ENCODE peak calls at places on chromosomes 11 and 22, in five cellular contexts. P, I, B, L and A are unnamed samples.

GRCh38 chr11:115644846-115645245 is 140.6 kb upstream of the CADM1 start:
- DNase-seq in L (no peak), B (no peak), I (no peak), P (peak; percentile 65), A (no peak)

GRCh38 chr22:25668437-25668836 is 73.6 kb upstream of the MYO18B start:
- DNase-seq in B (no peak), P (peak; percentile 52), I (no peak), L (peak; percentile 74), A (no peak)

GRCh38 chr11:6505577-6506240 is 8.6 kb downstream of the DNHD1 start:
- DNase-seq in I (no peak), L (no peak), P (peak; percentile 75), B (peak; percentile 65), A (no peak)

GRCh38 chr11:128965485-128965884 is 22.8 kb upstream of the TP53AIP1 start:
- DNase-seq in P (no peak), B (no peak), I (no peak), L (no peak), A (no peak)

GRCh38 chr11:21561589-21561988 is 631.3 kb upstream of the ANO5 start:
- DNase-seq in I (no peak), L (no peak), P (no peak), B (no peak), A (no peak)

GRCh38 chr11:46352063-46352841 is 5.0 kb downstream of the DGKZ start:
- DNase-seq in L (peak; percentile 71), B (peak; percentile 71), P (no peak), I (peak; percentile 66), A (peak; percentile 86)

GRCh38 chr11:77084581-77085191 is 17.9 kb downstream of the CAPN5 start:
- DNase-seq in B (no peak), I (no peak), P (no peak), L (peak; percentile 48), A (no peak)

GRCh38 chr11:2453436-2453835 is 8.6 kb downstream of the KCNQ1 start:
- DNase-seq in I (no peak), P (no peak), B (no peak), L (no peak), A (no peak)

GRCh38 chr11:35066783-35067476 is 72.0 kb upstream of the CD44 start:
- DNase-seq in L (no peak), P (no peak), I (no peak), B (no peak), A (no peak)

GRCh38 chr11:132685174-132685611 is 847.1 kb downstream of the OPCML start:
- DNase-seq in B (no peak), I (no peak), P (peak; percentile 62), L (no peak), A (no peak)

GRCh38 chr11:94715225-94715624 is 52.9 kb upstream of the AMOTL1 start:
- DNase-seq in B (no peak), I (no peak), L (no peak), P (no peak), A (no peak)

GRCh38 chr11:79439430-79439892 is 1.4 kb downstream of the TENM4 start:
- DNase-seq in I (no peak), P (peak; percentile 59), L (peak; percentile 21), B (no peak), A (no peak)
- H3K4me3 ChIP-seq in I (peak overlapping the region; percentile 7), P (peak overlapping the region; percentile 57), L (peak overlapping the region; percentile 38), B (no peak overlapping the region), A (no peak overlapping the region)

GRCh38 chr11:133934096-133934495 is 22.7 kb downstream of the IGSF9B start:
- DNase-seq in L (no peak), P (no peak), B (no peak), I (no peak), A (no peak)
- TF ChIP-seq CTCF in L (no peak), P (no peak), B (no peak), I (no peak), A (no peak)

GRCh38 chr22:46585340-46586122 is 34.7 kb upstream of the GRAMD4 start:
- DNase-seq in B (no peak), I (no peak), P (no peak), L (no peak), A (no peak)

GRCh38 chr22:46582281-46582811 is 37.8 kb upstream of the GRAMD4 start:
- DNase-seq in L (no peak), P (no peak), B (no peak), I (no peak), A (no peak)

GRCh38 chr22:46586123-46586519 is 34.1 kb upstream of the GRAMD4 start:
- DNase-seq in B (no peak), L (no peak), P (no peak), I (no peak), A (no peak)

GRCh38 chr22:46583571-46583970 is 36.6 kb upstream of the GRAMD4 start:
- DNase-seq in L (no peak), I (no peak), B (no peak), P (no peak), A (peak; percentile 6)

GRCh38 chr22:46584081-46584903 is 35.9 kb upstream of the GRAMD4 start:
- DNase-seq in L (no peak), B (no peak), I (no peak), P (peak; percentile 48), A (no peak)
- H3K27ac ChIP-seq in L (no peak overlapping the region), B (no peak overlapping the region), I (no peak overlapping the region), P (no peak overlapping the region), A (no peak overlapping the region)

GRCh38 chr11:64854157-64854533 is 9.7 kb upstream of the CDC42BPG start:
- DNase-seq in B (no peak), L (no peak), P (no peak), I (no peak), A (no peak)
- H3K4me3 ChIP-seq in B (no peak overlapping the region), L (no peak overlapping the region), P (no peak overlapping the region), I (no peak overlapping the region), A (peak overlapping the region; percentile 25)